ENCODE peak calls at places on chromosomes 7 and 10, in six cellular contexts. I is A549, O is tibial nerve, W is NCI-H2171, E is hepatocyte, A is mesothelial cell of epicardium. B is an unnamed sample.
A peak's percentile ranks its signal among the peaks of the same experiment; 100 is the strongest.

GRCh38 chr7:115632636-115633035 is 397.9 kb downstream of the TFEC start:
- DNase-seq in O (no peak), A (no peak), I (no peak), W (no peak), E (peak; percentile 8), B (no peak)

GRCh38 chr7:28329616-28330373 is 82.5 kb upstream of the CREB5 start:
- DNase-seq in W (no peak), O (no peak), E (no peak), I (no peak), A (no peak), B (no peak)

GRCh38 chr10:72692897-72693598 is 1.1 kb downstream of the MCU start:
- DNase-seq in A (no peak), W (no peak), O (peak; percentile 15), I (no peak), E (peak; percentile 14), B (no peak)

GRCh38 chr7:30240401-30240800 is 44.0 kb upstream of the ZNRF2 start:
- DNase-seq in A (no peak), I (no peak), E (no peak), W (no peak), O (no peak), B (no peak)

GRCh38 chr10:5147981-5148677 is 36.8 kb downstream of the AKR1C8 start:
- DNase-seq in E (no peak), I (peak; percentile 31), O (no peak), A (no peak), W (no peak), B (no peak)

GRCh38 chr10:93437000-93437945 is 44.9 kb downstream of the MYOF start:
- DNase-seq in I (peak; percentile 89), O (peak; percentile 83), E (peak; percentile 95), W (no peak), A (peak; percentile 72), B (peak; percentile 75)

GRCh38 chr10:35456175-35456574 is 119.9 kb downstream of the CCNY start:
- DNase-seq in W (no peak), E (no peak), O (no peak), A (no peak), I (no peak), B (no peak)

GRCh38 chr10:133124357-133125211 is 35.4 kb upstream of the KNDC1 start:
- DNase-seq in I (peak; percentile 81), W (no peak), E (peak; percentile 67), A (peak; percentile 79), O (no peak), B (peak; percentile 78)

GRCh38 chr10:110803830-110804338 is 67.8 kb upstream of the PDCD4 start:
- DNase-seq in A (no peak), E (peak; percentile 78), I (peak; percentile 49), W (no peak), O (peak; percentile 36), B (peak; percentile 70)

GRCh38 chr7:77989981-77990566 is 191.5 kb downstream of the PHTF2 start:
- DNase-seq in I (no peak), W (no peak), A (no peak), O (no peak), E (peak; percentile 62), B (peak; percentile 71)

GRCh38 chr10:121736315-121737002 is 138.2 kb upstream of the FGFR2 start:
- DNase-seq in A (no peak), I (no peak), O (no peak), E (no peak), W (no peak), B (no peak)

GRCh38 chr7:44646921-44647636 is 40.7 kb downstream of the OGDH start:
- DNase-seq in I (no peak), W (no peak), O (no peak), E (no peak), A (no peak), B (no peak)

GRCh38 chr7:5420841-5421625 is 2.6 kb downstream of the TNRC18 start:
- DNase-seq in A (peak; percentile 55), W (no peak), O (no peak), I (peak; percentile 35), E (no peak), B (no peak)

GRCh38 chr10:86361134-86362128 is 5.2 kb downstream of the GRID1 start:
- DNase-seq in E (no peak), W (no peak), O (no peak), A (no peak), I (no peak), B (peak; percentile 23)

GRCh38 chr10:78462728-78463228 is 429.1 kb downstream of the RPS24 start:
- DNase-seq in I (no peak), A (no peak), E (no peak), W (no peak), O (no peak), B (peak; percentile 12)

GRCh38 chr10:103843045-103843444 is 12.3 kb downstream of the SH3PXD2A start:
- DNase-seq in O (no peak), I (no peak), A (no peak), E (no peak), W (no peak), B (no peak)

GRCh38 chr10:92747600-92747999 is 57.8 kb downstream of the HHEX start:
- DNase-seq in O (no peak), A (no peak), I (no peak), E (no peak), W (no peak), B (no peak)

GRCh38 chr7:50940621-50941020 is 157.9 kb upstream of the GRB10 start:
- DNase-seq in O (no peak), I (no peak), W (no peak), A (no peak), E (no peak), B (no peak)

GRCh38 chr7:74365320-74366022 is 76.3 kb downstream of the CLIP2 start:
- DNase-seq in A (no peak), O (peak; percentile 42), W (peak; percentile 71), E (peak; percentile 83), I (peak; percentile 95), B (peak; percentile 95)

GRCh38 chr7:157445956-157446295 is 109.1 kb downstream of the DNAJB6 start:
- DNase-seq in I (no peak), W (no peak), A (no peak), O (no peak), E (no peak), B (no peak)

GRCh38 chr10:84845628-84846261 is 517.4 kb downstream of the CCSER2 start:
- DNase-seq in W (no peak), O (no peak), E (peak; percentile 45), I (no peak), A (no peak), B (peak; percentile 36)

GRCh38 chr7:85464042-85464651 is 277.3 kb upstream of the SEMA3D start:
- DNase-seq in E (no peak), W (no peak), I (no peak), A (no peak), O (no peak), B (no peak)

B was measured in H9.